ENCODE peak calls at places on chromosomes 2 and 18, in ten cellular contexts. One of them, this sample, is unnamed.

GRCh38 chr2:210626849-210627248 is 70.5 kb downstream of the CPS1 start:
- DNase-seq in stimulated activated CD4-positive, alpha-beta T cell treated with anti-CD3 and anti-CD28 coated beads, Interleukin-1b, Interleukin-23, amount 100 ng/mL, for 48 hours: no peak
- DNase-seq in colonic mucosa: no peak
- DNase-seq in cardiac muscle cell: peak; percentile 5
- DNase-seq in HEK293T: no peak
- DNase-seq in choroid plexus epithelial cell: peak; percentile 47
- DNase-seq in HTR-8/SVneo: no peak
- DNase-seq in kidney: no peak
- DNase-seq in NCI-H345: no peak
- DNase-seq in effector memory CD4-positive, alpha-beta T cell: no peak
- DNase-seq in this sample: no peak

GRCh38 chr2:210440206-210440605 is 36.4 kb downstream of the LANCL1 start:
- DNase-seq in stimulated activated CD4-positive, alpha-beta T cell treated with anti-CD3 and anti-CD28 coated beads, Interleukin-1b, Interleukin-23, amount 100 ng/mL, for 48 hours: no peak
- DNase-seq in cardiac muscle cell: no peak
- DNase-seq in HTR-8/SVneo: no peak
- DNase-seq in effector memory CD4-positive, alpha-beta T cell: no peak
- DNase-seq in kidney: no peak
- DNase-seq in choroid plexus epithelial cell: no peak
- DNase-seq in colonic mucosa: no peak
- DNase-seq in NCI-H345: peak; percentile 69
- DNase-seq in HEK293T: no peak
- DNase-seq in this sample: no peak

GRCh38 chr2:44740678-44741077 is 200.8 kb upstream of the SIX3 start:
- DNase-seq in cardiac muscle cell: peak; percentile 2
- DNase-seq in colonic mucosa: peak; percentile 47
- DNase-seq in effector memory CD4-positive, alpha-beta T cell: no peak
- DNase-seq in choroid plexus epithelial cell: peak; percentile 3
- DNase-seq in NCI-H345: no peak
- DNase-seq in HTR-8/SVneo: no peak
- DNase-seq in HEK293T: no peak
- DNase-seq in stimulated activated CD4-positive, alpha-beta T cell treated with anti-CD3 and anti-CD28 coated beads, Interleukin-1b, Interleukin-23, amount 100 ng/mL, for 48 hours: no peak
- DNase-seq in kidney: no peak
- DNase-seq in this sample: no peak

GRCh38 chr2:241924069-241924908 is 54.8 kb downstream of the RTP5 start:
- DNase-seq in effector memory CD4-positive, alpha-beta T cell: no peak
- DNase-seq in NCI-H345: no peak
- DNase-seq in stimulated activated CD4-positive, alpha-beta T cell treated with anti-CD3 and anti-CD28 coated beads, Interleukin-1b, Interleukin-23, amount 100 ng/mL, for 48 hours: no peak
- DNase-seq in cardiac muscle cell: no peak
- DNase-seq in HTR-8/SVneo: no peak
- DNase-seq in kidney: no peak
- DNase-seq in HEK293T: no peak
- DNase-seq in choroid plexus epithelial cell: peak; percentile 13
- DNase-seq in colonic mucosa: no peak
- DNase-seq in this sample: no peak

GRCh38 chr2:113183703-113184102 is 9.9 kb downstream of the PSD4 start:
- DNase-seq in choroid plexus epithelial cell: no peak
- DNase-seq in colonic mucosa: no peak
- DNase-seq in cardiac muscle cell: no peak
- DNase-seq in kidney: peak; percentile 12
- DNase-seq in NCI-H345: no peak
- DNase-seq in HEK293T: no peak
- DNase-seq in HTR-8/SVneo: no peak
- DNase-seq in stimulated activated CD4-positive, alpha-beta T cell treated with anti-CD3 and anti-CD28 coated beads, Interleukin-1b, Interleukin-23, amount 100 ng/mL, for 48 hours: no peak
- DNase-seq in effector memory CD4-positive, alpha-beta T cell: no peak
- DNase-seq in this sample: no peak

GRCh38 chr2:99697811-99698568 is 208.2 kb upstream of the REV1 start:
- DNase-seq in effector memory CD4-positive, alpha-beta T cell: no peak
- DNase-seq in HTR-8/SVneo: no peak
- DNase-seq in cardiac muscle cell: peak; percentile 61
- DNase-seq in choroid plexus epithelial cell: peak; percentile 68
- DNase-seq in colonic mucosa: no peak
- DNase-seq in kidney: no peak
- DNase-seq in HEK293T: no peak
- DNase-seq in NCI-H345: no peak
- DNase-seq in stimulated activated CD4-positive, alpha-beta T cell treated with anti-CD3 and anti-CD28 coated beads, Interleukin-1b, Interleukin-23, amount 100 ng/mL, for 48 hours: no peak
- DNase-seq in this sample: no peak

GRCh38 chr2:178397002-178397605 is 53.9 kb downstream of the PRKRA start:
- DNase-seq in kidney: no peak
- DNase-seq in NCI-H345: peak; percentile 55
- DNase-seq in HEK293T: peak; percentile 36
- DNase-seq in stimulated activated CD4-positive, alpha-beta T cell treated with anti-CD3 and anti-CD28 coated beads, Interleukin-1b, Interleukin-23, amount 100 ng/mL, for 48 hours: no peak
- DNase-seq in choroid plexus epithelial cell: peak; percentile 71
- DNase-seq in colonic mucosa: no peak
- DNase-seq in HTR-8/SVneo: peak; percentile 43
- DNase-seq in cardiac muscle cell: peak; percentile 66
- DNase-seq in effector memory CD4-positive, alpha-beta T cell: no peak
- DNase-seq in this sample: no peak

GRCh38 chr2:88451647-88452150 is 794 bp downstream of the FOXI3 start:
- DNase-seq in stimulated activated CD4-positive, alpha-beta T cell treated with anti-CD3 and anti-CD28 coated beads, Interleukin-1b, Interleukin-23, amount 100 ng/mL, for 48 hours: peak; percentile 4
- DNase-seq in kidney: peak; percentile 75
- DNase-seq in NCI-H345: peak; percentile 38
- DNase-seq in HEK293T: peak; percentile 28
- DNase-seq in cardiac muscle cell: no peak
- DNase-seq in choroid plexus epithelial cell: peak; percentile 3
- DNase-seq in effector memory CD4-positive, alpha-beta T cell: no peak
- DNase-seq in colonic mucosa: no peak
- DNase-seq in HTR-8/SVneo: no peak
- DNase-seq in this sample: peak; percentile 28

GRCh38 chr18:29181151-29181901 is 1004.4 kb upstream of the CDH2 start:
- DNase-seq in colonic mucosa: no peak
- DNase-seq in cardiac muscle cell: peak; percentile 91
- DNase-seq in NCI-H345: no peak
- DNase-seq in effector memory CD4-positive, alpha-beta T cell: no peak
- DNase-seq in stimulated activated CD4-positive, alpha-beta T cell treated with anti-CD3 and anti-CD28 coated beads, Interleukin-1b, Interleukin-23, amount 100 ng/mL, for 48 hours: no peak
- DNase-seq in kidney: no peak
- DNase-seq in HEK293T: no peak
- DNase-seq in HTR-8/SVneo: peak; percentile 2
- DNase-seq in choroid plexus epithelial cell: peak; percentile 89
- DNase-seq in this sample: no peak

GRCh38 chr18:51857989-51858388 is 482.0 kb upstream of the DCC start:
- DNase-seq in kidney: no peak
- DNase-seq in stimulated activated CD4-positive, alpha-beta T cell treated with anti-CD3 and anti-CD28 coated beads, Interleukin-1b, Interleukin-23, amount 100 ng/mL, for 48 hours: no peak
- DNase-seq in HEK293T: no peak
- DNase-seq in colonic mucosa: no peak
- DNase-seq in NCI-H345: no peak
- DNase-seq in cardiac muscle cell: no peak
- DNase-seq in choroid plexus epithelial cell: no peak
- DNase-seq in HTR-8/SVneo: no peak
- DNase-seq in effector memory CD4-positive, alpha-beta T cell: no peak
- DNase-seq in this sample: no peak